ENCODE peak calls at places on chromosomes 5 and 9, in ten cellular contexts. One of them, this sample, is unnamed.

GRCh38 chr5:173572431-173573125 is 43.9 kb downstream of the BOD1 start:
- DNase-seq in GM23248: peak; percentile 17
- DNase-seq in heart left ventricle: no peak
- DNase-seq in GM23338: no peak
- DNase-seq in A549: no peak
- DNase-seq in CD8-positive, alpha-beta T cell: no peak
- DNase-seq in ascending aorta: no peak
- DNase-seq in astrocyte: no peak
- DNase-seq in sigmoid colon: peak; percentile 60
- DNase-seq in aorta: no peak
- DNase-seq in this sample: no peak

GRCh38 chr9:129887210-129888084 is 52.2 kb downstream of the USP20 start:
- DNase-seq in heart left ventricle: peak; percentile 40
- DNase-seq in astrocyte: peak; percentile 74
- DNase-seq in aorta: peak; percentile 64
- DNase-seq in ascending aorta: no peak
- DNase-seq in GM23338: no peak
- DNase-seq in GM23248: peak; percentile 78
- DNase-seq in sigmoid colon: no peak
- DNase-seq in CD8-positive, alpha-beta T cell: peak; percentile 37
- DNase-seq in A549: no peak
- DNase-seq in this sample: peak; percentile 43

GRCh38 chr9:83906144-83906543 is 15.1 kb downstream of the KIF27 start:
- DNase-seq in GM23338: peak; percentile 50
- DNase-seq in ascending aorta: no peak
- DNase-seq in sigmoid colon: no peak
- DNase-seq in aorta: no peak
- DNase-seq in GM23248: peak; percentile 2
- DNase-seq in heart left ventricle: no peak
- DNase-seq in astrocyte: no peak
- DNase-seq in A549: no peak
- DNase-seq in CD8-positive, alpha-beta T cell: no peak
- DNase-seq in this sample: no peak

GRCh38 chr9:134174073-134174449 is 9.7 kb upstream of the RNU6ATAC start:
- DNase-seq in sigmoid colon: peak; percentile 66
- DNase-seq in astrocyte: no peak
- DNase-seq in GM23338: no peak
- DNase-seq in aorta: peak; percentile 73
- DNase-seq in ascending aorta: no peak
- DNase-seq in CD8-positive, alpha-beta T cell: no peak
- DNase-seq in heart left ventricle: no peak
- DNase-seq in A549: no peak
- DNase-seq in GM23248: no peak
- DNase-seq in this sample: no peak

GRCh38 chr9:34491596-34491995 is 31.2 kb downstream of the ENHO start:
- DNase-seq in ascending aorta: no peak
- DNase-seq in GM23338: no peak
- DNase-seq in GM23248: no peak
- DNase-seq in aorta: no peak
- DNase-seq in astrocyte: no peak
- DNase-seq in CD8-positive, alpha-beta T cell: no peak
- DNase-seq in heart left ventricle: no peak
- DNase-seq in A549: no peak
- DNase-seq in sigmoid colon: no peak
- DNase-seq in this sample: no peak

GRCh38 chr5:71475788-71476384 is 20.4 kb downstream of the BDP1 start:
- DNase-seq in heart left ventricle: no peak
- DNase-seq in GM23248: peak; percentile 52
- DNase-seq in aorta: no peak
- DNase-seq in astrocyte: peak; percentile 3
- DNase-seq in sigmoid colon: no peak
- DNase-seq in A549: peak; percentile 64
- DNase-seq in GM23338: peak; percentile 71
- DNase-seq in ascending aorta: no peak
- DNase-seq in CD8-positive, alpha-beta T cell: no peak
- DNase-seq in this sample: peak; percentile 49

GRCh38 chr9:14096182-14096922 is 217.6 kb downstream of the NFIB start:
- DNase-seq in aorta: no peak
- DNase-seq in CD8-positive, alpha-beta T cell: no peak
- DNase-seq in GM23248: peak; percentile 55
- DNase-seq in sigmoid colon: no peak
- DNase-seq in astrocyte: peak; percentile 96
- DNase-seq in GM23338: peak; percentile 53
- DNase-seq in A549: peak; percentile 13
- DNase-seq in heart left ventricle: peak; percentile 45
- DNase-seq in ascending aorta: peak; percentile 73
- DNase-seq in this sample: peak; percentile 90

GRCh38 chr9:3459076-3459475 is 66.7 kb downstream of the RFX3 start:
- DNase-seq in astrocyte: no peak
- DNase-seq in A549: no peak
- DNase-seq in heart left ventricle: no peak
- DNase-seq in CD8-positive, alpha-beta T cell: no peak
- DNase-seq in aorta: no peak
- DNase-seq in ascending aorta: no peak
- DNase-seq in GM23338: no peak
- DNase-seq in sigmoid colon: no peak
- DNase-seq in GM23248: no peak
- DNase-seq in this sample: peak; percentile 30

GRCh38 chr5:14871084-14871572 is 450 bp downstream of the ANKH start:
- DNase-seq in A549: no peak
- DNase-seq in aorta: peak; percentile 59
- DNase-seq in GM23248: peak; percentile 42
- DNase-seq in GM23338: peak; percentile 30
- DNase-seq in heart left ventricle: peak; percentile 51
- DNase-seq in astrocyte: no peak
- DNase-seq in sigmoid colon: peak; percentile 68
- DNase-seq in ascending aorta: peak; percentile 71
- DNase-seq in CD8-positive, alpha-beta T cell: peak; percentile 8
- DNase-seq in this sample: no peak

GRCh38 chr5:14869286-14870164 is 2.1 kb downstream of the ANKH start:
- DNase-seq in heart left ventricle: no peak
- DNase-seq in astrocyte: no peak
- DNase-seq in GM23338: no peak
- DNase-seq in aorta: no peak
- DNase-seq in CD8-positive, alpha-beta T cell: no peak
- DNase-seq in A549: no peak
- DNase-seq in sigmoid colon: no peak
- DNase-seq in ascending aorta: no peak
- DNase-seq in GM23248: peak; percentile 18
- DNase-seq in this sample: no peak

GRCh38 chr5:14871573-14872069 is at the start of gene ANKH:
- DNase-seq in ascending aorta: peak; percentile 92
- DNase-seq in heart left ventricle: peak; percentile 88
- DNase-seq in CD8-positive, alpha-beta T cell: peak; percentile 81
- DNase-seq in GM23338: peak; percentile 85
- DNase-seq in sigmoid colon: peak; percentile 88
- DNase-seq in astrocyte: peak; percentile 59
- DNase-seq in A549: peak; percentile 45
- DNase-seq in GM23248: peak; percentile 93
- DNase-seq in aorta: peak; percentile 89
- DNase-seq in this sample: peak; percentile 82

GRCh38 chr5:14868771-14869170 is 2.8 kb downstream of the ANKH start:
- DNase-seq in A549: no peak
- DNase-seq in astrocyte: no peak
- DNase-seq in aorta: no peak
- DNase-seq in GM23338: no peak
- DNase-seq in CD8-positive, alpha-beta T cell: no peak
- DNase-seq in GM23248: no peak
- DNase-seq in heart left ventricle: no peak
- DNase-seq in sigmoid colon: no peak
- DNase-seq in ascending aorta: no peak
- DNase-seq in this sample: no peak

GRCh38 chr5:14870347-14871083 is 1.1 kb downstream of the ANKH start:
- DNase-seq in GM23338: peak; percentile 33
- DNase-seq in astrocyte: no peak
- DNase-seq in GM23248: peak; percentile 47
- DNase-seq in A549: no peak
- DNase-seq in CD8-positive, alpha-beta T cell: peak; percentile 64
- DNase-seq in sigmoid colon: no peak
- DNase-seq in ascending aorta: peak; percentile 68
- DNase-seq in heart left ventricle: peak; percentile 41
- DNase-seq in aorta: peak; percentile 63
- DNase-seq in this sample: no peak
- H3K27ac ChIP-seq in GM23338: no peak overlapping the region
- H3K27ac ChIP-seq in astrocyte: no peak overlapping the region
- H3K27ac ChIP-seq in GM23248: no peak overlapping the region
- H3K27ac ChIP-seq in A549: peak overlapping the region; percentile 92
- H3K27ac ChIP-seq in CD8-positive, alpha-beta T cell: peak overlapping the region; percentile 44
- H3K27ac ChIP-seq in sigmoid colon: peak overlapping the region; percentile 95
- H3K27ac ChIP-seq in ascending aorta: peak overlapping the region; percentile 100
- H3K27ac ChIP-seq in heart left ventricle: peak overlapping the region; percentile 83
- H3K27ac ChIP-seq in aorta: no peak overlapping the region
- H3K27ac ChIP-seq in this sample: no peak overlapping the region

GRCh38 chr5:139646912-139647391 is 1.2 kb upstream of the CXXC5 start:
- DNase-seq in aorta: peak; percentile 61
- DNase-seq in sigmoid colon: peak; percentile 65
- DNase-seq in astrocyte: no peak
- DNase-seq in CD8-positive, alpha-beta T cell: no peak
- DNase-seq in GM23338: peak; percentile 76
- DNase-seq in GM23248: no peak
- DNase-seq in A549: no peak
- DNase-seq in heart left ventricle: no peak
- DNase-seq in ascending aorta: peak; percentile 72
- DNase-seq in this sample: no peak

GRCh38 chr5:139649082-139649991 is 1.2 kb downstream of the CXXC5 start:
- DNase-seq in ascending aorta: no peak
- DNase-seq in CD8-positive, alpha-beta T cell: no peak
- DNase-seq in heart left ventricle: no peak
- DNase-seq in GM23248: peak; percentile 61
- DNase-seq in aorta: peak; percentile 70
- DNase-seq in GM23338: peak; percentile 95
- DNase-seq in sigmoid colon: peak; percentile 69
- DNase-seq in astrocyte: no peak
- DNase-seq in A549: no peak
- DNase-seq in this sample: peak; percentile 66

GRCh38 chr5:139646111-139646510 is 2.0 kb upstream of the CXXC5 start:
- DNase-seq in aorta: peak; percentile 12
- DNase-seq in GM23248: no peak
- DNase-seq in astrocyte: no peak
- DNase-seq in sigmoid colon: peak; percentile 36
- DNase-seq in A549: no peak
- DNase-seq in heart left ventricle: no peak
- DNase-seq in GM23338: no peak
- DNase-seq in CD8-positive, alpha-beta T cell: no peak
- DNase-seq in ascending aorta: peak; percentile 61
- DNase-seq in this sample: no peak

GRCh38 chr5:139648205-139649081 is at the start of gene CXXC5:
- DNase-seq in heart left ventricle: peak; percentile 91
- DNase-seq in ascending aorta: peak; percentile 88
- DNase-seq in GM23338: peak; percentile 88
- DNase-seq in GM23248: peak; percentile 90
- DNase-seq in sigmoid colon: peak; percentile 92
- DNase-seq in aorta: peak; percentile 92
- DNase-seq in astrocyte: peak; percentile 83
- DNase-seq in CD8-positive, alpha-beta T cell: no peak
- DNase-seq in A549: peak; percentile 71
- DNase-seq in this sample: peak; percentile 93

DNA sequence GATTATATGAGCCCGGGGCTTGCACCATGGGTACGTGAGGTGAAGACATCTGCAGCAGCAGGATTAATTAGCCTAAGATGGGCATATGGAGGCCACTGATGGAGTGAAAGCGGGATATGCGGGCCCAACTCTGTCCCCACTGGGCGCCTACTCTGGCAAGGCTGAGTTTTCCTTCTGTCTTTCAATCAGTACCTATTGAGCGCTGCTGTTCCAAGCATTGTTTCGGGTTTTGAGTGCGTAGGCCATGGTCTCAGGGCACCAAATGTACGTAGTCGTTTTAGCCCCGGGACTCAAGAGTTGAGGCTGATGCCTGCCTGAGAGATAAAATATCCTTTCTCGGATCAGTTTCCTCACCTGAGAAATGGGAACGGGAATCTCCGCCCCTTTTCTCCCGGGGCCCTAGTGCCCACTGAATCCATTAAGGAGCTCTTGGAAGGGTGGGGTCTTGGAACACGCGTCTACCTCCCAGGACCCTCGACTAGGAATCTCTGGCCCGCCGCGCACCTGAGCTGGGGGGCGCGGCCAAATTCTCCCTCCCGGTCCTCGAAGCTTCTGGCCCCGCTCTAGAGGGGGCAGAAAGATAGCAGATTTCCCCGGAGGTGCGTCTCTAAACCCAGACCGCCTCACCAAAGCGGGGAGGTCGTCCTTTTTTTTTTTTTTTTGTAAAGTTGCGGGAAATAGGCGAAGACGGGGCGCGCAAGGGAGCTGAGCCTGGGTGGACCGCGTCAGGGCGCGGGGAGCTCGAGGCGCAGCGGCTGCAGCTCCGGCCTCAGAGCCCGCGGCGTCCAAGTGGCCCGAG is 544 bp upstream of the CXXC5 start:
- DNase-seq in sigmoid colon: peak; percentile 62
- DNase-seq in GM23338: peak; percentile 60
- DNase-seq in ascending aorta: peak; percentile 59
- DNase-seq in A549: no peak
- DNase-seq in astrocyte: no peak
- DNase-seq in heart left ventricle: no peak
- DNase-seq in CD8-positive, alpha-beta T cell: no peak
- DNase-seq in aorta: peak; percentile 47
- DNase-seq in GM23248: no peak
- DNase-seq in this sample: no peak
- H3K4me1 ChIP-seq in sigmoid colon: peaks cover 58% of the 10 kb centered on the region
- H3K4me1 ChIP-seq in GM23338: peaks cover 43% of the 10 kb centered on the region
- H3K4me1 ChIP-seq in ascending aorta: peaks cover 9% of the 10 kb centered on the region
- H3K4me1 ChIP-seq in A549: peaks cover 62% of the 10 kb centered on the region
- H3K4me1 ChIP-seq in astrocyte: peaks cover 26% of the 10 kb centered on the region
- H3K4me1 ChIP-seq in heart left ventricle: peaks cover 30% of the 10 kb centered on the region
- H3K4me1 ChIP-seq in CD8-positive, alpha-beta T cell: peaks cover 58% of the 10 kb centered on the region
- H3K4me1 ChIP-seq in aorta: no peaks in the 10 kb centered on the region
- H3K4me1 ChIP-seq in GM23248: peaks cover 17% of the 10 kb centered on the region
- H3K4me1 ChIP-seq in this sample: peaks cover 25% of the 10 kb centered on the region

DNA sequence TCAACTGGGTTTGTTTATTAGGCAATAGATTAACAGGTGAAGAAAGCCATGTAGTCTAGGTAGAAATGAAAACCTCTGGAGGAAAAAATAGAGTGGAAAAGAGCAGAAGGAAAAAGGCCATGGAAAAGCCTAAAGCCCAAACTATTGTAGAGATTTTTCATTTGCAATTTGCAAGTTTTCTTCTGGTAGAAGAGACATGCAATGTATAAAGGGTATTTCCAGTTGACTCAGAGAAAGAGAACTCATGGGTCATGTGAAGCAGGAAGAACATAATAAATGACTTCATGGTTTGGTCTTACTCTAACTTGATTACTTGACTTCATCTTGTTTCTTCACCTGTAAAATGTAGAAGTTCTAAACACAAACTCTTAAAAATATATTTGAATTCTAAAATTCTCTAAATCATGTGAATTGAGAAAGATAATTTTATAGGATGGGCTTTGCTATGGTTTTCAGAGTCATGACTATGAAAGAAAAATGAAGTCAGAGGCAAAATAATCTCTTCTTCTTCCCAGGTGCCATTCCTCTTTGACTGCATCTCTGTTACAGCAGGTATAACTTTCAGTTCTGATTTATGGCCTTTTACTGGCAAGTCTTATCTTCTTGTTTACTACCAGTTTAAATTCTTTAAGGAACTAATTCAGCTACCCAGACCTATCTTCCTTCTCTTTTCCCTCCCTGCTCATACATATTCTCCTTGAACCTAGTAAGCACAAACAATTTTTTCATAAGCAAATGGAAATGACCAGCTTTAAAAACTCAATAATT is 47.8 kb upstream of the TMC1 start:
- DNase-seq in heart left ventricle: no peak
- DNase-seq in GM23248: peak; percentile 67
- DNase-seq in ascending aorta: no peak
- DNase-seq in GM23338: no peak
- DNase-seq in astrocyte: peak; percentile 70
- DNase-seq in A549: no peak
- DNase-seq in aorta: no peak
- DNase-seq in CD8-positive, alpha-beta T cell: no peak
- DNase-seq in sigmoid colon: no peak
- DNase-seq in this sample: no peak
- H3K27ac ChIP-seq in heart left ventricle: no peak overlapping the region
- H3K27ac ChIP-seq in GM23248: no peak overlapping the region
- H3K27ac ChIP-seq in ascending aorta: no peak overlapping the region
- H3K27ac ChIP-seq in GM23338: no peak overlapping the region
- H3K27ac ChIP-seq in astrocyte: peak overlapping the region; percentile 48
- H3K27ac ChIP-seq in A549: peak overlapping the region; percentile 27
- H3K27ac ChIP-seq in aorta: no peak overlapping the region
- H3K27ac ChIP-seq in CD8-positive, alpha-beta T cell: no peak overlapping the region
- H3K27ac ChIP-seq in sigmoid colon: peak overlapping the region; percentile 8
- H3K27ac ChIP-seq in this sample: no peak overlapping the region

GRCh38 chr5:50559955-50560354 is 106.5 kb upstream of the PARP8 start:
- DNase-seq in aorta: no peak
- DNase-seq in GM23338: no peak
- DNase-seq in ascending aorta: no peak
- DNase-seq in heart left ventricle: no peak
- DNase-seq in CD8-positive, alpha-beta T cell: no peak
- DNase-seq in A549: no peak
- DNase-seq in sigmoid colon: no peak
- DNase-seq in GM23248: no peak
- DNase-seq in astrocyte: no peak
- DNase-seq in this sample: no peak
- H3K4me1 ChIP-seq in aorta: no peaks in the 10 kb centered on the region
- H3K4me1 ChIP-seq in GM23338: no peaks in the 10 kb centered on the region
- H3K4me1 ChIP-seq in ascending aorta: no peaks in the 10 kb centered on the region
- H3K4me1 ChIP-seq in heart left ventricle: no peaks in the 10 kb centered on the region
- H3K4me1 ChIP-seq in CD8-positive, alpha-beta T cell: peaks cover 15% of the 10 kb centered on the region
- H3K4me1 ChIP-seq in A549: no peaks in the 10 kb centered on the region
- H3K4me1 ChIP-seq in sigmoid colon: no peaks in the 10 kb centered on the region
- H3K4me1 ChIP-seq in GM23248: no peaks in the 10 kb centered on the region
- H3K4me1 ChIP-seq in astrocyte: no peaks in the 10 kb centered on the region
- H3K4me1 ChIP-seq in this sample: no peaks in the 10 kb centered on the region

This sample was measured in A673.